ENCODE peak calls at places on chromosomes 11 and 22, in nine cellular contexts. V, Z, B, X, O, W, Y, M and K are unnamed samples.

GRCh38 chr11:17550455-17551346 is 3.6 kb downstream of the OTOG start:
- DNase-seq in Z (no peak), X (no peak), Y (no peak), V (no peak), B (no peak), O (no peak), W (peak), M (no peak), K (no peak)

GRCh38 chr11:131817701-131818188 is 447.3 kb downstream of the NTM start:
- DNase-seq in W (no peak), M (no peak), B (no peak), O (no peak), X (no peak), Z (no peak), Y (no peak), V (no peak), K (no peak)

GRCh38 chr11:124670732-124671131 is 2.8 kb downstream of the SIAE start:
- DNase-seq in O (no peak), X (no peak), Z (peak), W (peak), M (no peak), V (no peak), Y (no peak), B (no peak), K (no peak)

GRCh38 chr11:130871616-130872015 is 44.7 kb downstream of the SNX19 start:
- DNase-seq in B (no peak), Y (no peak), W (peak), X (no peak), M (no peak), Z (no peak), V (no peak), O (no peak), K (no peak)

GRCh38 chr11:86671386-86672006 is 920 bp downstream of the ME3 start:
- DNase-seq in Y (no peak), V (no peak), X (no peak), Z (no peak), B (peak), O (no peak), W (peak), M (peak), K (peak)

GRCh38 chr11:67528376-67528775 is 5.1 kb upstream of the CABP2 start:
- DNase-seq in O (no peak), X (no peak), B (no peak), W (no peak), Z (no peak), M (no peak), Y (no peak), V (no peak), K (no peak)

GRCh38 chr11:65642014-65642671 is 4.2 kb downstream of the SIPA1 start:
- DNase-seq in B (no peak), M (no peak), V (no peak), X (peak), O (no peak), W (no peak), Z (no peak), Y (no peak), K (peak)

GRCh38 chr11:5553347-5553746 is 5.0 kb upstream of the OR52H1 start:
- DNase-seq in M (no peak), Z (peak), O (no peak), X (no peak), V (no peak), B (no peak), W (peak), Y (no peak), K (no peak)

GRCh38 chr11:115616941-115617340 is 112.7 kb upstream of the CADM1 start:
- DNase-seq in V (peak), X (no peak), M (no peak), Y (peak), O (no peak), W (peak), Z (peak), B (no peak), K (no peak)

GRCh38 chr22:43152355-43153071 is 1.2 kb downstream of the TSPO start:
- DNase-seq in Y (peak), W (peak), M (no peak), Z (peak), O (peak), X (no peak), B (no peak), V (peak), K (no peak)

GRCh38 chr11:21567628-21568290 is 625.1 kb upstream of the ANO5 start:
- DNase-seq in O (no peak), X (no peak), Y (no peak), B (no peak), W (no peak), V (no peak), M (no peak), Z (no peak), K (no peak)

GRCh38 chr22:50371101-50371648 is 28.0 kb downstream of the PPP6R2 start:
- DNase-seq in Y (no peak), M (no peak), X (no peak), Z (no peak), V (no peak), O (no peak), W (no peak), B (no peak), K (no peak)

GRCh38 chr22:46813816-46814597 is 51.6 kb downstream of the TBC1D22A start:
- DNase-seq in W (peak), V (peak), Y (peak), M (no peak), Z (peak), X (no peak), B (no peak), O (no peak), K (no peak)

GRCh38 chr11:57786436-57786835 is 24.8 kb downstream of the CTNND1 start:
- DNase-seq in B (no peak), Z (peak), M (peak), O (no peak), V (peak), X (no peak), W (no peak), Y (peak), K (no peak)

GRCh38 chr11:16791494-16791961 is 53.1 kb downstream of the C11orf58 start:
- DNase-seq in M (peak), O (no peak), V (peak), Z (peak), W (peak), B (peak), X (no peak), Y (peak), K (no peak)

GRCh38 chr11:69799582-69799981 is 19.6 kb downstream of the FGF3 start:
- DNase-seq in B (peak), X (no peak), M (peak), O (peak), Z (peak), Y (peak), W (peak), V (peak), K (peak)

GRCh38 chr11:34427171-34427805 is 11.4 kb upstream of the CAT start:
- DNase-seq in M (peak), X (no peak), O (peak), W (peak), B (peak), Y (peak), V (peak), Z (peak), K (no peak)

GRCh38 chr11:61626580-61627380 is 45.9 kb upstream of the SYT7 start:
- DNase-seq in W (no peak), V (peak), O (no peak), M (peak), X (no peak), B (no peak), Z (peak), Y (no peak), K (no peak)

GRCh38 chr11:47394322-47395224 is 13.8 kb upstream of the SLC39A13 start:
- DNase-seq in Y (no peak), W (no peak), V (no peak), O (no peak), X (no peak), M (no peak), B (no peak), Z (peak), K (peak)

GRCh38 chr11:111422494-111423249 is 43.6 kb upstream of the POU2AF1 start:
- DNase-seq in Y (peak), X (peak), Z (peak), W (peak), B (peak), O (peak), V (peak), M (peak), K (peak)

GRCh38 chr22:34973926-34974325 is 92.0 kb upstream of the ISX start:
- DNase-seq in B (no peak), W (no peak), Z (no peak), O (no peak), Y (peak), M (no peak), V (peak), X (no peak), K (peak)

GRCh38 chr11:2462092-2462985 is 17.5 kb downstream of the KCNQ1 start:
- DNase-seq in O (no peak), B (no peak), M (no peak), Y (no peak), Z (no peak), W (no peak), X (no peak), V (no peak), K (no peak)

GRCh38 chr11:44718612-44719390 is 8.0 kb upstream of the TSPAN18 start:
- DNase-seq in B (no peak), O (no peak), M (no peak), V (no peak), Z (no peak), W (no peak), Y (no peak), X (no peak), K (no peak)

GRCh38 chr11:67345247-67345948 is 7.9 kb downstream of the POLD4 start:
- DNase-seq in Y (no peak), M (no peak), B (no peak), Z (no peak), V (no peak), O (no peak), W (no peak), X (no peak), K (no peak)

GRCh38 chr11:2539761-2540520 is 95.1 kb downstream of the KCNQ1 start:
- DNase-seq in W (no peak), V (no peak), M (no peak), Y (no peak), O (no peak), Z (no peak), X (no peak), B (no peak), K (peak)

GRCh38 chr22:29202231-29203192 is 3.2 kb upstream of the EMID1 start:
- DNase-seq in M (no peak), X (no peak), V (peak), B (peak), W (no peak), O (peak), Y (peak), Z (peak), K (peak)

GRCh38 chr22:44389181-44389580 is 76.4 kb upstream of the SHISAL1 start:
- DNase-seq in M (no peak), Y (no peak), O (no peak), V (no peak), Z (no peak), W (no peak), B (no peak), X (no peak), K (no peak)

GRCh38 chr11:44172966-44173365 is 77.5 kb downstream of the EXT2 start:
- DNase-seq in Y (no peak), O (no peak), Z (no peak), W (no peak), B (no peak), V (no peak), X (no peak), M (no peak), K (no peak)

GRCh38 chr11:11966354-11966741 is 42.1 kb downstream of the DKK3 start:
- DNase-seq in O (no peak), W (no peak), M (no peak), B (no peak), Z (no peak), Y (no peak), X (no peak), V (no peak), K (no peak)

GRCh38 chr11:112334381-112334780 is 73.7 kb upstream of the PLET1 start:
- DNase-seq in Z (no peak), M (no peak), V (no peak), Y (no peak), X (no peak), O (no peak), B (no peak), W (no peak), K (no peak)

GRCh38 chr11:100663583-100663982 is 23.5 kb upstream of the ARHGAP42 start:
- DNase-seq in O (no peak), V (no peak), W (no peak), X (no peak), B (no peak), M (no peak), Z (no peak), Y (no peak), K (no peak)

GRCh38 chr11:113245216-113245615 is 69.2 kb upstream of the TTC12 start:
- DNase-seq in W (no peak), O (no peak), Z (no peak), Y (no peak), X (no peak), V (no peak), B (no peak), M (no peak), K (no peak)

DNA sequence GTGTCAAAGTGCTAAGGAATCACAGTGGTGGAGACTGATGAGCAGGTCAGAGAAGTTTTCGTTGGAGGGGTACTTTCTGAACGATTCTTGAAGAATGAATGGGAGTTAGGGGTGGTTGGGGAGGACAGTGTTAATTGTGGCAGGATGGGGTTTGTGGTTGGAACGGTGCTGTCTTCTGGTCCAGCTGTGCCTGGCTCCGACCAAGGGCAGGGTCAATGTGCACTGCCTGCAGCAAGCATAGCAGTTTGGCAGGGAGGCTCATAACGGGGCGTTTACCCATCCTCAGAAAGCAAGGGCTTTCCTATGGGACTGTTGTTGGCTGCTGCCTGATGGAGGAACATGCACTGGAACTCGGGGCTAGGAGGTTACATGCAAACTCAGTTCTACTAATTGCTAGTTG is 265.8 kb downstream of the KIRREL3 start:
- DNase-seq in W (no peak), V (no peak), X (no peak), Y (no peak), O (no peak), Z (no peak), B (no peak), M (no peak), K (no peak)
- H3K4me2 ChIP-seq in W (no peak), V (no peak), X (no peak), Y (no peak), O (no peak), Z (no peak), B (no peak), M (no peak), K (no peak)

GRCh38 chr22:19867617-19868016 is 12.9 kb upstream of the GNB1L start:
- DNase-seq in W (no peak), Y (no peak), Z (no peak), O (no peak), M (no peak), B (no peak), V (no peak), X (no peak), K (no peak)

GRCh38 chr22:19866665-19867009 is 12.0 kb upstream of the GNB1L start:
- DNase-seq in V (no peak), W (no peak), O (no peak), B (no peak), M (no peak), X (no peak), Y (no peak), Z (no peak), K (no peak)

GRCh38 chr22:19868773-19869471 is 14.2 kb upstream of the GNB1L start:
- DNase-seq in W (no peak), Y (no peak), Z (no peak), O (no peak), M (no peak), X (no peak), V (no peak), B (no peak), K (no peak)

GRCh38 chr22:19869497-19870152 is 15.0 kb upstream of the GNB1L start:
- DNase-seq in W (no peak), O (no peak), Z (no peak), X (no peak), Y (no peak), V (no peak), M (no peak), B (no peak), K (no peak)

DNA sequence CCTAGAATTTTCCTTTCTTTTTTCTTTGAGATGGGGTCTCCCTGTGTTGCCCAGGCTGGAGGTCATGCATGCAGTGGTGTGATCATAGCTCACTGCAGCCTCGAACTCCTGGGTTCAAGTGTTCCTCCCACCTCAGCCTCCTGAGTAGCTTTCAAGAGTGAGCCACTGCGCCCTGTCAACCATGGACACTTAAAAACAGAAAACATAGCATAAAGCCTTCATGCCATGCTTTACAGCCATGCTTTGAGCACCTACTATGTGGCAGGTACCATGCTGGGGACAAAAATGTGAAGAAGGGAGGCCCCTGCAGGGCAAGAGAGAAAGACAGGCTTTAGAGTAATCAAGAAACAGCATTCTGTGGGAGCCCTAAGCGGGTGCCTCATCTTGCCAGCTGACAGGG is 13.7 kb upstream of the GNB1L start:
- DNase-seq in M (no peak), Z (no peak), O (no peak), X (no peak), W (no peak), V (no peak), Y (no peak), B (no peak), K (no peak)
- H3K4me2 ChIP-seq in M (no peak), Z (no peak), O (no peak), X (no peak), W (no peak), V (no peak), Y (no peak), B (no peak), K (no peak)

DNA sequence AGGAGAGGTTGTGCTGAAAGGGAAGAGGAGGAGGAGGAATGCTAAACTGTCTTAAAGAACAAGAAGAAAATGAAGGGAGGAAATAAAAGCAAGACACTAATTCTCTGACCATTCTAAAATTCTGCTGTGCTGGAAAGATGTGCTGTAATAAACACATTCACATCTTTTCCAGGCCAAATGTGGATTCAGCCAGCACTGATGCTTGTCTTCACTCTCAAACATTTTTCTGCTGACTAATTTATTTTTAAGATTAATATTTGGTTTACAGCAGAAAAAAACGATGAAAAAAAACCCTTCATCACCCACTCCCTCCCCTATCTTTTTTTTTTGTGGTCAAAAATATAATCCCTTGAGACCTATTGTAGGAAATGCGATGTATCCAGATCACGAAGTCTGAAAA is 223.6 kb downstream of the SWAP70 start:
- DNase-seq in M (no peak), Z (no peak), W (no peak), V (no peak), Y (no peak), X (no peak), B (no peak), O (no peak), K (no peak)
- H3K4me2 ChIP-seq in M (no peak), Z (peak), W (no peak), V (no peak), Y (no peak), X (no peak), B (no peak), O (no peak), K (no peak)

DNA sequence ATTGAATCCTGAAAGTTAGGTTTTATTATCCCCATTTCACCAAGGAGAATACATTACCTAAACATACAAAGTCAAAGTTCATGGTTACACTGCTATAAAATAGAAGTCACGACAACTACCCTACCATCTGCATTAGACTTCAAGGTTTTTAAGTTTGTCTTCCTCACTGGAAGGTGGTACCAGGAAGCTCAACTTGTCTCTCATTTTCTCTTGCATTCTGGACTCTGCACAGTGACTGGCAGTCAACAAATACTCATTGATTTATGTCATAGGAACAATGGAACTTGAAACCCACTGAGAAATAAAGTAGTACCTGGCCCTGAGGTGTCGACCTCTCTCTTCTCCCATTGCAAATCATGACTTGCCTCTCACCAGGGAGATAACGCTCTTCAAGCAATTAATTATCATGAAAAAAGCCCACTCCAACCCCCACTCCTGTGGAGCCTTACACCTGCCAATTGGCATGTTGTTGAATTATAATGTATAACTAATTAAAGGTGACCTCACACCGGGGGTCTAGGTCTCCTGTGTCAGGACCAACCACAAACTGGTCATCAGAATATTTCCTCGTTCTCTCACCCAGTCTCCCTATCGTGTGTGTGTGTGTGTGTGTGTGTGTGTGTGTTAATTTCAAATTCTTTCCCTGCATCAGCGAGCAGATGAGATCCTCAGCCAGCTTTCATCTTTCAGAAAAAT is 357.1 kb downstream of the INSC start:
- DNase-seq in X (no peak), O (no peak), W (no peak), M (no peak), V (no peak), Z (no peak), B (no peak), Y (no peak), K (no peak)
- H3K4me2 ChIP-seq in X (no peak), O (no peak), W (no peak), M (no peak), V (no peak), Z (no peak), B (no peak), Y (no peak), K (no peak)

GRCh38 chr11:118318112-118319030 is 13.8 kb downstream of the CD3E start:
- DNase-seq in Z (no peak), V (no peak), W (no peak), O (no peak), X (no peak), M (no peak), Y (no peak), B (no peak), K (no peak)

GRCh38 chr11:118320515-118320914 is 16.0 kb downstream of the CD3E start:
- DNase-seq in X (no peak), B (no peak), Y (no peak), V (no peak), O (no peak), Z (no peak), M (no peak), W (no peak), K (no peak)

GRCh38 chr11:118319031-118319814 is 14.7 kb downstream of the CD3E start:
- DNase-seq in X (no peak), V (no peak), M (no peak), W (no peak), Y (no peak), B (no peak), O (no peak), Z (no peak), K (no peak)

GRCh38 chr11:118322721-118323120 is 18.2 kb downstream of the CD3E start:
- DNase-seq in B (no peak), W (no peak), V (no peak), O (no peak), Z (no peak), X (no peak), Y (no peak), M (no peak), K (no peak)

DNA sequence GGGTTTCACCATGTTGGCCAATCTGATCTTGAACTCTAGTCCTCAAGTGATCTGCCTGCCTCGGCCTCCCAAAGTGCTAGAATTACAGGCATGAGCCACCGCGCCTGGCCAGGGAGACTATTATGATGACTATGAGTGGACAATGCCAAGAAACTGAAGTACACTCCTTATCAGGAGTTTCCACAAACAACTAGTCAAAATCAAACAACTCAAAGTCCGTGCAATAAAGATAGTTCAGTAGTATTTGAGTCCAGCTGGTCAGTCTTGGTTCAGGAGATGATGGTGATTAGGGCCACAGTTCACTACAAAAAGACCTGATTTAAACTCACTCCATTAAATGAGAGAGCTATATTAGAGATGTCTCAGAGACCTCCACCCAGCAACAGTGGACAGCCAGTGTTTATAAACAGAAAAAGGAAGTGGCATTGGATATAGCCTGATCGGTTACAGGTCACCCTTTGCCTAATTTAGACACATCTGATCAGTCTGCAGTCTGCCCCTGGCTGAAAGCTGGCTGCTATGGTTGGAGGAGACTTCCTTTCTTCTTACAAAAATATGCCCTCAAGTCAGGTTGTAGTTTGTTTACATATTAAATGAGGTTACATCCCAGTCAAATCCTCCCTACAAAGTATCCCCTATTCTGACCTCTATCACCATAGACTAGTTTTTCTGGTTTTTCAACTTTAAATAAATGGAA is 17.0 kb downstream of the CD3E start:
- DNase-seq in X (no peak), B (no peak), O (no peak), M (no peak), Y (no peak), V (no peak), W (no peak), Z (no peak), K (no peak)
- H3K4me2 ChIP-seq in X (no peak), B (no peak), O (no peak), M (no peak), Y (no peak), V (no peak), W (no peak), Z (no peak), K (no peak)